ENCODE peak calls at places on chromosomes 3 and 15, in five cellular contexts. X is choroid plexus epithelial cell, S is WTC11, J is AG04450, K is hepatocyte. Z is an unnamed sample.

GRCh38 chr15:20358066-20358780 is 183.4 kb downstream of the GOLGA6L6 start:
- DNase-seq in J (no peak), K (peak), S (peak), X (no peak), Z (no peak)

GRCh38 chr3:133448478-133449122 is 48.7 kb downstream of the BFSP2 start:
- DNase-seq in J (no peak), S (no peak), K (no peak), X (peak), Z (no peak)

GRCh38 chr3:127175272-127175671 is 17.7 kb upstream of the PRR23E start:
- DNase-seq in J (no peak), S (no peak), X (no peak), K (no peak), Z (peak)

GRCh38 chr15:77865106-77865630 is 212.3 kb downstream of the TBC1D2B start:
- DNase-seq in K (no peak), J (no peak), S (no peak), X (no peak), Z (no peak)

GRCh38 chr15:49675051-49675450 is 54.2 kb downstream of the DTWD1 start:
- DNase-seq in S (no peak), K (no peak), J (peak), X (peak), Z (peak)

GRCh38 chr3:31384117-31384516 is 148.6 kb upstream of the STT3B start:
- DNase-seq in K (no peak), S (no peak), J (no peak), X (no peak), Z (no peak)

GRCh38 chr15:33859992-33860545 is 108.2 kb upstream of the CHRM5 start:
- DNase-seq in X (no peak), S (no peak), J (no peak), K (no peak), Z (peak)

GRCh38 chr15:89490081-89490480 is 6.3 kb downstream of the RHCG start:
- DNase-seq in K (no peak), X (no peak), S (no peak), J (no peak), Z (no peak)

GRCh38 chr15:79610021-79610420 is 177.9 kb downstream of the MINAR1 start:
- DNase-seq in X (no peak), K (no peak), S (no peak), J (no peak), Z (no peak)

GRCh38 chr3:150844484-150844883 is 60.8 kb downstream of the MINDY4B start:
- DNase-seq in X (no peak), K (no peak), J (no peak), S (no peak), Z (no peak)

GRCh38 chr3:193040836-193041672 is 123.4 kb upstream of the MB21D2 start:
- DNase-seq in J (peak), K (peak), X (peak), S (no peak), Z (peak)

GRCh38 chr15:76058714-76059319 is 968 bp upstream of the TMEM266 start:
- DNase-seq in S (peak), X (peak), K (peak), J (no peak), Z (peak)

GRCh38 chr15:94582368-94582767 is 351.0 kb downstream of the MCTP2 start:
- DNase-seq in J (no peak), X (peak), K (peak), S (peak), Z (peak)

GRCh38 chr3:8767667-8768363 is 1.6 kb downstream of the OXTR start:
- DNase-seq in S (peak), J (no peak), K (peak), X (peak), Z (peak)

GRCh38 chr3:58422756-58423324 is 10.8 kb downstream of the PDHB start:
- DNase-seq in X (peak), S (no peak), K (peak), J (no peak), Z (peak)

GRCh38 chr3:14827776-14828175 is 9.0 kb downstream of the FGD5 start:
- DNase-seq in X (no peak), J (no peak), S (no peak), K (no peak), Z (peak)

GRCh38 chr15:39667382-39668127 is 86.7 kb downstream of the THBS1 start:
- DNase-seq in J (no peak), S (no peak), K (no peak), X (no peak), Z (no peak)

GRCh38 chr3:8069981-8070380 is 431.6 kb upstream of the LMCD1 start:
- DNase-seq in J (no peak), K (no peak), X (peak), S (no peak), Z (no peak)

GRCh38 chr3:135911106-135911505 is 54.4 kb upstream of the PPP2R3A start:
- DNase-seq in S (no peak), X (no peak), K (no peak), J (no peak), Z (no peak)

GRCh38 chr15:30033211-30033610 is 49.5 kb upstream of the GOLGA8J start:
- DNase-seq in K (no peak), X (no peak), J (no peak), S (no peak), Z (no peak)

GRCh38 chr3:197953881-197954280 is 3.9 kb downstream of the RPL35A start:
- DNase-seq in S (no peak), X (peak), K (no peak), J (no peak), Z (no peak)

GRCh38 chr3:127001486-127002194 is 18.7 kb downstream of the PLXNA1 start:
- DNase-seq in X (no peak), K (no peak), S (no peak), J (no peak), Z (no peak)

GRCh38 chr3:126621627-126622345 is 33.1 kb downstream of the TXNRD3 start:
- DNase-seq in X (peak), J (peak), K (no peak), S (no peak), Z (peak)

DNA sequence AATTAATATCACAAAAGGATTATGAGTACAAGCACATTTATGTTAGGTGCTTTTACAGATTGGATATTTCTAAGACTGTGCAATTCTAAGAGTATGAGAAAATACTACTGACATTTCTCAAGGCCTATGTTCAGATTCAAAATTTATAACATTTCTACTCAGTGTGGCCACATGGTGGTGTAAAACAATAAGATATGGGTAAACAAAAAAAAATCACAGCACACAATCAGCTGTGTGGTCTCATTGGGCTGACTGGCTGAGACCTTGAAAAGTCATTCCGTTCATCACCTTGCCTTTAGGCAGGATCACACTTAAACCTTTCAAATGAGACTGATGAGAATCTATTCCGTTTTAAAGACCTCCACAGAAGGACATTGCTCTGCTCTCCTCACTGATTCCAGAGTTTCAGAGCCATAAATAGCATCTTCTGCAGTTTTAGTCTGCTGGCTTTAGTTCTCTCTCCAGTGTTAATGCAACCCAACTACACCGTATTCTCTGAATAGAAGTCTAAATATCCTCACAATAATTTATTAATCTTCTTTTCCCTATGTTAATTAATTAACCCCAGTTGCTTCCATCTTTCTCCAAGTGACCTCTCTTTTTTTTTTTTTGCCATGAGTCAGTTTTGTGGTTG is 158.2 kb downstream of the SPATA16 start:
- DNase-seq in J (no peak), K (no peak), S (no peak), X (peak), Z (no peak)
- TF ChIP-seq CTCF in J (no peak), K (peak), S (no peak), X (peak), Z (no peak)

DNA sequence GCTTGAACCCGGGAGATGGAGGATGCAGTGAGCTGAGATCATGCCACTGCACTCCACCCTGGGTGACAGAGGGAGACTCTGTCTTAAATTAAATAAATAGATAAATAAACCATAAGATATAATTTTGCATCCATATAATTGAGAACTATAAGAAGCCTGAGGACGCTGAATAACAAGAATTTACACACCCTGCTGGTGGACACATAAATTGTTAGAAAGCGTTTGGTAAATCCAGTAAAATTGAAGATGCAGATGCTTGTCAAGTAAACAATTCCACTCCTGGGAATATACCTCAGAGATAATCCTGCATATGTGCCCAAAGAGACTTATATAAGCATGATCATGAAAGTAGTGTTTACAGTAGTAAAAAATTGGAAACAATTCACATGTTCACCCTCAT is 41.7 kb downstream of the TTC23 start:
- DNase-seq in J (no peak), S (no peak), X (peak), K (no peak), Z (no peak)
- TF ChIP-seq CTCF in J (no peak), S (no peak), X (peak), K (no peak), Z (no peak)

GRCh38 chr3:131550562-131551188 is 47.9 kb upstream of the MRPL3 start:
- DNase-seq in K (no peak), J (no peak), S (no peak), X (no peak), Z (no peak)

GRCh38 chr3:131547585-131547984 is 44.8 kb upstream of the MRPL3 start:
- DNase-seq in K (no peak), X (no peak), J (no peak), S (no peak), Z (no peak)

GRCh38 chr3:131553495-131554247 is 50.9 kb upstream of the MRPL3 start:
- DNase-seq in S (no peak), K (no peak), J (no peak), X (no peak), Z (no peak)

GRCh38 chr3:131551761-131552160 is 49.0 kb upstream of the MRPL3 start:
- DNase-seq in K (no peak), X (no peak), S (no peak), J (no peak), Z (peak)

GRCh38 chr3:131549340-131549739 is 46.6 kb upstream of the MRPL3 start:
- DNase-seq in S (no peak), X (peak), K (no peak), J (no peak), Z (peak)
- TF ChIP-seq CTCF in S (peak), X (peak), K (peak), J (peak), Z (peak)

GRCh38 chr3:165529451-165529850 is 307.8 kb downstream of the BCHE start:
- DNase-seq in X (no peak), J (no peak), K (no peak), S (no peak), Z (no peak)

GRCh38 chr3:165521131-165521871 is 315.9 kb downstream of the BCHE start:
- DNase-seq in K (no peak), X (no peak), J (no peak), S (no peak), Z (peak)

GRCh38 chr3:165522371-165522770 is 314.9 kb downstream of the BCHE start:
- DNase-seq in J (no peak), K (no peak), X (no peak), S (no peak), Z (no peak)

GRCh38 chr3:165523801-165524200 is 313.4 kb downstream of the BCHE start:
- DNase-seq in X (peak), K (no peak), J (peak), S (no peak), Z (peak)

DNA sequence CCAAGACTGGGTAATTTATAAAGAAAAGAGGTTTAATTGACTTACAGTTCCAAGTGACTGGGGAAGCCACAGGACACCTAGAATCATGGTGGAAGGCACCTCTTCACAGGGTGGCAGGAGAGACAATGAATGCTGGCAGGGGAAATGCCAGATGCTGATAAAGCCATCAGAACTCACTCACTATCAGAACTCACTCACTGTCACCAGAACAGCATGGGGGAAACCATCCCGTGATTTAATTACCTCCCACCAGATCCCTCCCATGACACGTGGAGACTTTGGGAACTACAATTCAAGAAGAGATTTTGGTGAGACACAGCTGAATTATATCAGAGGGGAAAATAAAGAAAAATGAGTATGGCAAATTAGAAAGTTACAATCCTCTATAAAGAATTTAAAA is 310.9 kb downstream of the BCHE start:
- DNase-seq in S (no peak), X (no peak), K (no peak), J (no peak), Z (no peak)
- TF ChIP-seq CTCF in S (no peak), X (no peak), K (no peak), J (no peak), Z (no peak)

DNA sequence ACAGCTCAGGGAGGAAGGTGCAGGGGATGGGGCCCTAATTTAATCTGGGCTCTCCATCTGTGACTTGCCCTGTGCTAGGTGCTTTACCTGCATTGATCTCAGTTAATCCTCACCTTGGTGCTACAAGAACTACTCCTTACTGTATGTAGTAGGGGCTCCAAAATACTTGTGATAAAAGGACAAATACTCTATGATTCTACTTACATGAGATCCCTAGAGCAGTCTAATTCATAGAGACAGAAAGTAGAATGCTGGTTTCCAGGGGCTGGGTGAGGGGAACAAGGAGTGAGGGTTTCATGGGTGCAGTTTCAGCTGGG is 67.2 kb downstream of the SLC6A1 start:
- DNase-seq in K (no peak), S (no peak), X (no peak), J (no peak), Z (no peak)
- TF ChIP-seq CTCF in K (no peak), S (no peak), X (no peak), J (no peak), Z (no peak)

DNA sequence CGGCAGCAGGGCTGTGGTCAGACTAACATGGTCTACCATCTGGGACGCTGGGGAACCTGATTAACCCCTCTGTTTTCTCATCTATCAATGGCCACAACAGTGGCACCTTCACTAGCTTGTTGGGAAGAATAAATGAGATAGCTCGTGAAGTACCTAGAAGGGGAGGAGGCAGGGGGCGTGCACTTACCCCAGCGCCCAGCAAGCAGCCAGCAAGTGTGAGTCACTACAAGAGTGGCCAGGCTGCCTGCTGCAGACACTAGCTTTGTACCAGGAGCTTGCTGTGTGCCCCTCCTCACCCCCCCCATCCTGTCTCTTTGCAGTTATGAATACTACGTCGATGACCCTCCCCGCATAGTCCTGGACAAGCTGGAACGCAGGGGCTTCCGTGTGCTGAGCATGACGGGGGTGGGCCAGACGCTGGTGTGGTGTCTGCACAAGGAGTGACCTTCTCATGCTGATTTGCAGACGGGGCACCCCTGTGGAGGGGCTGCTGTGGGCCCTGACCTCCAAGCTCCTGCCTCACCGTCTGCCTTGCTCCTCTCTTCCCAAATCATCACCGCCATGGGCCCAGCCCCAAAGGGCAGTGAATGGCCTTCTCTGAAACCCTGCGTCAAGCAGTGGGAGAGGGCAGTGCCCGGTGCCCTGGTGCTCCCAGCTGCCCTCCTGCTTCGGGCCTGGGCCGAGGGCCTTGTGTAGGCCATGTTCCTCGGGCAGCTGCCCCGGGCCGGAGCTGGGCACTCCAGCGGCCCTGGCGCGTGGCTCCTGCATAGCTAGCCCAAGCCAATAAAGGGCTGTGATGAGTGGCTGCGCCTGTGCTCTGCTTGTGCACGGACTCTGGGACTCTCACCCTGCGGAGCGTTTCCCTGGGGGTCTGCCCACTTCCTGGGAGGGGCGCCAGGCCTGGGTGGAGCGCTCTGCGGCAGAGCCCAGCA is 2.6 kb upstream of the C15orf62 start:
- DNase-seq in X (peak), J (no peak), K (no peak), S (no peak), Z (peak)
- TF ChIP-seq CTCF in X (no peak), J (no peak), K (no peak), S (no peak), Z (no peak)

DNA sequence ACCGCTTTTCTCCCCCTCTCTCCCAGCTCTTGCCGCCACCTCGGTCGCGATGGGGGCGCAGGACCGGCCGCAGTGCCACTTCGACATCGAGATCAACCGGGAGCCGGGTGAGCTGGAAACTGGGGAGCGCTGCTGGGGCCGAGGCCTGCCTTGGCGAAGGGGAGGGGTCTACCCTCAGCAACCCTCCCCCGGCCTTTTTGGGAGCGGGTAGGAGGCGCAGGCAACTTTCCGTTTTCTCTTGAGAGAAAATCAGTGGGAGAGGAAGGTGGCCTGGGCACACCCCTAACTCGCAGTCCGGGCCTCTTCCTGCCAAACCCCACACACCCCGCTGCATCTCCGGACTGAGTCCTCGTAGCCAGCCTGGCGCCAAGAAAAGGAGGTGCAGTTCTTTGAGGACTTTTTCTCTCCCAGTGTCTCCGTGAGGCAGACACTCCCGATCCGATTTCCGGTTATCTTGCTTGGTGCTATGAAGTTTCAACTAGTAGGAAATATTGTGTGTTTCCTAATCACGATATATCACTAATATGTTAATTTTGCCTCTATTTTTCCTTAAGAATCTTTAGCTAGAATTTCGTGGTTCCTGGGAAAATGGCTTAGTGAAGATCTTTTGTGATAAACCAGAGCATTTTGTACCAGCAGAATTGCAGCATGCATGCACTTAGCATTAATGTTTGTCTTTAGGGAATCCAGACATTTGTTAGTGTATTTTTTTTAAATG is 631 bp downstream of the NKTR start:
- DNase-seq in K (peak), J (peak), X (peak), S (peak), Z (peak)
- TF ChIP-seq CTCF in K (no peak), J (peak), X (peak), S (no peak), Z (peak)

DNA sequence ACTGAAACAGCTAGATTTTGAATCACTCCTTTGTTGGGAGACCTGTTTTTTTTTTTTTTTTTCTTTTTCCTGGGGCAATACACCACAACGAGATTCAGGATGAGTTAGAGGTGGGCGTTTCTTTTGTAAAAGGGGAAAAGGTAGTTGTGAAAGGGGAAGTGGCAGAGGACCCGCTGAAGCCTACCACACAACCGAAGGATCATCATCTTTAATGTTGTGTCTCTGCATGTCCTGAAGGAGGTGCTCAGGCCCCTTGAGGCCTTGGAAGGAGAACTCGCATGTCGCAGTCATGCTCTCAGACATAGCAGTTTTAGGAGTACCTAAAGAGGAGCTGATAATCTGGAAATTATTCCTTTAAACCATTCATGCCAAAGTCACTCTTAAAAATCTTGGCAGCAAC is 137.9 kb upstream of the LRIG1 start:
- DNase-seq in S (no peak), K (no peak), J (no peak), X (peak), Z (peak)
- TF ChIP-seq CTCF in S (no peak), K (no peak), J (peak), X (peak), Z (peak)

GRCh38 chr15:32844118-32844711 is 126.4 kb downstream of the GREM1 start:
- DNase-seq in X (peak), K (peak), J (no peak), S (no peak), Z (peak)
- TF ChIP-seq CTCF in X (peak), K (peak), J (peak), S (peak), Z (peak)

GRCh38 chr3:100737334-100737733 is 28.0 kb downstream of the TFG start:
- DNase-seq in K (peak), X (peak), J (no peak), S (no peak), Z (peak)
- TF ChIP-seq CTCF in K (peak), X (peak), J (peak), S (no peak), Z (peak)